ENCODE peak calls at places on chromosomes 5 and 9, in six cellular contexts. M is gastrocnemius medialis, R is OCI-LY7, L is GM23338, E is astrocyte, V is testis. W is an unnamed sample.

GRCh38 chr5:155767480-155767879 is 559.5 kb upstream of the SGCD start:
- DNase-seq in M (no peak), R (no peak), L (no peak), E (no peak), V (no peak), W (no peak)

GRCh38 chr9:20315672-20316071 is 306.6 kb downstream of the MLLT3 start:
- DNase-seq in M (no peak), R (no peak), L (no peak), E (peak; percentile 86), V (no peak), W (no peak)

GRCh38 chr5:6418679-6419276 is 29.9 kb upstream of the UBE2QL1 start:
- DNase-seq in M (no peak), R (no peak), L (no peak), E (no peak), V (no peak), W (no peak)

GRCh38 chr9:92406506-92406905 is 2.1 kb upstream of the OGN start:
- DNase-seq in M (peak; percentile 34), R (peak; percentile 22), L (no peak), E (peak; percentile 49), V (peak; percentile 37), W (no peak)

GRCh38 chr5:132180134-132180745 is 47.4 kb downstream of the P4HA2 start:
- DNase-seq in M (no peak), R (peak; percentile 75), L (peak; percentile 81), E (peak; percentile 55), V (peak; percentile 22), W (peak; percentile 29)

GRCh38 chr5:116626272-116626723 is 51.7 kb upstream of the SEMA6A start:
- DNase-seq in M (peak; percentile 44), R (no peak), L (no peak), E (peak; percentile 48), V (peak; percentile 74), W (peak; percentile 61)

GRCh38 chr5:66129184-66129583 is 14.9 kb upstream of the SREK1 start:
- DNase-seq in M (no peak), R (no peak), L (no peak), E (no peak), V (no peak), W (peak; percentile 35)

GRCh38 chr9:93111371-93112115 is 15.5 kb downstream of the CARD19 start:
- DNase-seq in M (no peak), R (no peak), L (no peak), E (peak; percentile 65), V (no peak), W (peak; percentile 4)

GRCh38 chr9:124440786-124441185 is 9.5 kb upstream of the ADGRD2 start:
- DNase-seq in M (no peak), R (no peak), L (no peak), E (no peak), V (no peak), W (no peak)

GRCh38 chr5:74992791-74993190 is 59.6 kb downstream of the GCNT4 start:
- DNase-seq in M (no peak), R (no peak), L (no peak), E (no peak), V (no peak), W (no peak)

GRCh38 chr9:134306583-134307222 is 19.6 kb upstream of the RXRA start:
- DNase-seq in M (no peak), R (no peak), L (no peak), E (no peak), V (no peak), W (no peak)

GRCh38 chr5:165459232-165459631 is 1953.8 kb downstream of the MAT2B start:
- DNase-seq in M (no peak), R (no peak), L (no peak), E (peak; percentile 2), V (no peak), W (no peak)

GRCh38 chr5:136906545-136906944 is 541.2 kb upstream of the TRPC7 start:
- DNase-seq in M (no peak), R (no peak), L (no peak), E (no peak), V (no peak), W (no peak)

GRCh38 chr5:178429156-178429468 is 161.1 kb downstream of the COL23A1 start:
- DNase-seq in M (no peak), R (no peak), L (no peak), E (no peak), V (no peak), W (no peak)

GRCh38 chr5:142323480-142324376 is 1.1 kb downstream of the SPRY4 start:
- DNase-seq in M (no peak), R (no peak), L (no peak), E (peak; percentile 38), V (no peak), W (no peak)

GRCh38 chr5:149466457-149466972 is 84.7 kb downstream of the CSNK1A1 start:
- DNase-seq in M (no peak), R (no peak), L (no peak), E (peak; percentile 84), V (no peak), W (peak; percentile 82)

GRCh38 chr5:143019614-143020515 is 249.7 kb downstream of the ARHGAP26 start:
- DNase-seq in M (no peak), R (no peak), L (peak; percentile 50), E (no peak), V (no peak), W (peak; percentile 33)

GRCh38 chr5:172695431-172696054 is 54.5 kb downstream of the NEURL1B start:
- DNase-seq in M (no peak), R (no peak), L (no peak), E (no peak), V (peak; percentile 45), W (no peak)

GRCh38 chr5:31193591-31194457 is at the start of gene CDH6:
- DNase-seq in M (no peak), R (no peak), L (peak; percentile 93), E (peak; percentile 73), V (peak; percentile 25), W (peak; percentile 64)

GRCh38 chr5:176899296-176899891 is at the start of gene HK3:
- DNase-seq in M (no peak), R (no peak), L (no peak), E (no peak), V (peak; percentile 19), W (no peak)

GRCh38 chr9:90249094-90249493 is 393.5 kb downstream of the DIRAS2 start:
- DNase-seq in M (no peak), R (no peak), L (no peak), E (no peak), V (no peak), W (no peak)

GRCh38 chr5:176629853-176630680 is at the start of the genes EIF4E1B and SNCB:
- DNase-seq in M (no peak), R (peak; percentile 84), L (peak; percentile 89), E (no peak), V (peak; percentile 68), W (peak; percentile 80)

GRCh38 chr5:2666081-2666480 is 85.4 kb downstream of the IRX2 start:
- DNase-seq in M (no peak), R (no peak), L (peak; percentile 20), E (no peak), V (no peak), W (no peak)

GRCh38 chr5:172274951-172275753 is 8.4 kb downstream of the UBTD2 start:
- DNase-seq in M (no peak), R (no peak), L (no peak), E (peak; percentile 17), V (peak; percentile 59), W (no peak)

GRCh38 chr5:42022383-42022782 is 97.3 kb downstream of the FBXO4 start:
- DNase-seq in M (no peak), R (no peak), L (no peak), E (no peak), V (no peak), W (no peak)

GRCh38 chr5:43300112-43300511 is 13.1 kb downstream of the HMGCS1 start:
- DNase-seq in M (no peak), R (no peak), L (no peak), E (no peak), V (no peak), W (no peak)

GRCh38 chr5:74390306-74390637 is 250.3 kb downstream of the ENC1 start:
- DNase-seq in M (no peak), R (no peak), L (no peak), E (no peak), V (no peak), W (no peak)

GRCh38 chr5:139407517-139407916 is 3.6 kb upstream of the SPATA24 start:
- DNase-seq in M (no peak), R (peak; percentile 82), L (no peak), E (no peak), V (no peak), W (no peak)

GRCh38 chr9:108300296-108301287 is 555.2 kb downstream of the ACTL7B start:
- DNase-seq in M (no peak), R (no peak), L (no peak), E (no peak), V (no peak), W (no peak)

DNA sequence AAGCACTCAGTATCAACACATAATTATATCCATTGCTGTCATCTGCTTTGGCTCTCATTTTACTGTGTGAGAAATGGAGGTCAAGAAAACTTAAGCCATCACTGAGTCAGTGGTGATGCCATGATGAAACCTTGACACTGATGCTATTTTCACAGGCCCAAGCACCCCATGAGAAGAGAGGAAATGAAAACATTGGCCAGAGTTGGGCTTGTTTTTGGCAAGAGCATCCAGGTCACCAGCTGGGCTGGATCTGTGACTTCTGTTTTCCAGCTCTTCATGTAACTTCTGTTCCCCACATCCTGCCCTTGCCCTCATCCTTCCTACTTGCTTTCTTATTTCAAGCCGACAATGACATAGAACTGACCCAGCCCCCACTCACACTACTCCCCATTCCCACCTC is 10.0 kb downstream of the LCP2 start:
- DNase-seq in M (peak; percentile 53), R (no peak), L (no peak), E (no peak), V (peak; percentile 70), W (no peak)
- H3K4me1 ChIP-seq in M (no peaks in the 10 kb centered on the region), R (no peaks in the 10 kb centered on the region), L (peaks cover 18% of the 10 kb centered on the region), E (no peaks in the 10 kb centered on the region), V (peaks cover 8% of the 10 kb centered on the region), W (no peaks in the 10 kb centered on the region)

DNA sequence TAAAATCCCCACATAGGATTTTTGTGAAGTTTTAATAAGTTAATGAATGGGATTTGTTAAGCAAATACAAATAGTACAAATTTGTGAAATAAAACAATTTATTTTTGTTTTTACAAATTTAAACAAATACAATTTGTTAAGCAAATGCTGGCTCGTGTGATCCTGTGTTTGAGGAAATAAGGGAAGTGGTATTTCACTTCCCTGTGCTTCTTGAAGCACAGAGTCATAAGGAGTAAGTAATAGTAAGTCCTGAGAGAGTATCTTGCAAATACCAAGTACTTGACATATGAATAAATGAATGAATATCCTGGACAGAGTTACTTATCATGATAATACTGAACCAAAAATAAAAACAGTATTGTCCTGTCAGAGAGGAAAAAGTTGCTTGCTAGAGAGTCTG is 9.1 kb downstream of the SMIM3 start:
- DNase-seq in M (no peak), R (no peak), L (no peak), E (no peak), V (no peak), W (no peak)
- H3K4me1 ChIP-seq in M (peaks cover 35% of the 10 kb centered on the region), R (no peaks in the 10 kb centered on the region), L (peaks cover 13% of the 10 kb centered on the region), E (peaks cover 44% of the 10 kb centered on the region), V (peaks cover 13% of the 10 kb centered on the region), W (no peaks in the 10 kb centered on the region)

GRCh38 chr5:135387629-135387960 is 11.4 kb downstream of the MACROH2A1 start:
- DNase-seq in M (no peak), R (no peak), L (no peak), E (no peak), V (no peak), W (no peak)
- H3K4me1 ChIP-seq in M (peaks cover 69% of the 10 kb centered on the region), R (no peaks in the 10 kb centered on the region), L (no peaks in the 10 kb centered on the region), E (peaks cover 50% of the 10 kb centered on the region), V (no peaks in the 10 kb centered on the region), W (no peaks in the 10 kb centered on the region)

GRCh38 chr5:9799601-9800000 is 169.4 kb upstream of the TAS2R1 start:
- DNase-seq in M (no peak), R (no peak), L (no peak), E (no peak), V (no peak), W (no peak)
- H3K4me1 ChIP-seq in M (no peaks in the 10 kb centered on the region), R (no peaks in the 10 kb centered on the region), L (no peaks in the 10 kb centered on the region), E (no peaks in the 10 kb centered on the region), V (no peaks in the 10 kb centered on the region), W (peaks cover 7% of the 10 kb centered on the region)

W was measured in BE2C.